ENCODE peak calls at places on chromosomes 6 and 20, in five cellular contexts. C, F, G, M and Q are unnamed samples.
A peak's percentile ranks its signal among the peaks of the same experiment; 100 is the strongest.

GRCh38 chr20:46512943-46513844 is at the start of gene ZNF334:
- DNase-seq in C (peak; percentile 47), F (no peak), G (peak; percentile 37), M (peak; percentile 95), Q (no peak)

GRCh38 chr6:22877946-22878705 is 308.8 kb downstream of the HDGFL1 start:
- DNase-seq in C (no peak), F (no peak), G (peak; percentile 58), M (peak; percentile 51), Q (peak; percentile 90)

GRCh38 chr6:30744054-30744805 is at the start of gene IER3:
- DNase-seq in C (peak; percentile 91), F (peak; percentile 81), G (peak; percentile 95), M (peak; percentile 98), Q (peak; percentile 93)

GRCh38 chr6:135170849-135171248 is 10.3 kb upstream of the MYB start:
- DNase-seq in C (no peak), F (peak; percentile 36), G (peak; percentile 2), M (no peak), Q (no peak)

GRCh38 chr20:2914160-2914559 is 40.9 kb downstream of the PTPRA start:
- DNase-seq in C (no peak), F (no peak), G (no peak), M (no peak), Q (no peak)

GRCh38 chr6:118810420-118811027 is 83.4 kb upstream of the ASF1A start:
- DNase-seq in C (no peak), F (no peak), G (no peak), M (no peak), Q (no peak)

GRCh38 chr6:24935753-24936152 is at the start of gene RIPOR2:
- DNase-seq in C (peak; percentile 40), F (no peak), G (no peak), M (peak; percentile 89), Q (no peak)

GRCh38 chr20:4613718-4614620 is 107.7 kb upstream of the PRND start:
- DNase-seq in C (peak; percentile 48), F (peak; percentile 63), G (peak; percentile 77), M (peak; percentile 84), Q (peak; percentile 71)

GRCh38 chr6:151004415-151005024 is 139.0 kb downstream of the MTHFD1L start:
- DNase-seq in C (no peak), F (peak; percentile 95), G (peak; percentile 93), M (no peak), Q (no peak)

GRCh38 chr20:21693322-21693721 is 12.1 kb upstream of the PAX1 start:
- DNase-seq in C (no peak), F (no peak), G (no peak), M (peak; percentile 83), Q (no peak)

GRCh38 chr20:8967641-8968245 is 101.1 kb upstream of the PLCB4 start:
- DNase-seq in C (no peak), F (no peak), G (no peak), M (no peak), Q (no peak)

GRCh38 chr20:47927385-47927851 is 142.1 kb upstream of the SULF2 start:
- DNase-seq in C (no peak), F (peak; percentile 71), G (peak; percentile 60), M (no peak), Q (no peak)

GRCh38 chr20:23366384-23366783 is 4.4 kb downstream of the GZF1 start:
- DNase-seq in C (no peak), F (no peak), G (peak; percentile 32), M (no peak), Q (no peak)

GRCh38 chr20:1987826-1988225 is 6.0 kb downstream of the PDYN start:
- DNase-seq in C (no peak), F (no peak), G (peak; percentile 73), M (no peak), Q (no peak)

GRCh38 chr6:132798820-132799538 is 542 bp upstream of the SLC18B1 start:
- DNase-seq in C (peak; percentile 70), F (peak; percentile 85), G (peak; percentile 80), M (peak; percentile 89), Q (no peak)

GRCh38 chr20:60427516-60427915 is 469.3 kb downstream of the CDH26 start:
- DNase-seq in C (no peak), F (no peak), G (no peak), M (no peak), Q (no peak)

GRCh38 chr6:8539446-8539845 is 104.1 kb upstream of the SLC35B3 start:
- DNase-seq in C (no peak), F (no peak), G (peak; percentile 45), M (no peak), Q (peak; percentile 9)

GRCh38 chr6:54621285-54621684 is 225.3 kb upstream of the FAM83B start:
- DNase-seq in C (no peak), F (no peak), G (peak; percentile 46), M (peak; percentile 49), Q (no peak)

GRCh38 chr20:10447028-10447427 is 11.9 kb downstream of the SLX4IP start:
- DNase-seq in C (no peak), F (peak; percentile 52), G (peak; percentile 70), M (no peak), Q (peak; percentile 45)

GRCh38 chr20:44776977-44777376 is 31.3 kb downstream of the KCNK15 start:
- DNase-seq in C (no peak), F (no peak), G (peak; percentile 44), M (peak; percentile 84), Q (no peak)

GRCh38 chr20:35618372-35619131 is 2.9 kb downstream of the SPAG4 start:
- DNase-seq in C (no peak), F (no peak), G (peak; percentile 62), M (peak; percentile 77), Q (no peak)

GRCh38 chr20:2838170-2838797 is 2.2 kb downstream of the PCED1A start:
- DNase-seq in C (no peak), F (no peak), G (no peak), M (no peak), Q (no peak)

GRCh38 chr6:52365871-52366540 is 4.1 kb downstream of the PAQR8 start:
- DNase-seq in C (no peak), F (no peak), G (no peak), M (no peak), Q (no peak)

GRCh38 chr6:35273822-35274559 is 14.5 kb downstream of the ZNF76 start:
- DNase-seq in C (no peak), F (no peak), G (peak; percentile 30), M (no peak), Q (no peak)

GRCh38 chr6:165181951-165182414 is 127.4 kb downstream of the C6orf118 start:
- DNase-seq in C (no peak), F (no peak), G (peak; percentile 97), M (no peak), Q (peak; percentile 95)

GRCh38 chr6:36968266-36968977 is 13.9 kb downstream of the PI16 start:
- DNase-seq in C (no peak), F (no peak), G (peak; percentile 64), M (no peak), Q (no peak)

GRCh38 chr20:48193626-48194025 is 408.3 kb upstream of the SULF2 start:
- DNase-seq in C (no peak), F (no peak), G (no peak), M (no peak), Q (no peak)

GRCh38 chr6:82145926-82146452 is 101.6 kb downstream of the IBTK start:
- DNase-seq in C (no peak), F (no peak), G (no peak), M (no peak), Q (no peak)

GRCh38 chr6:100342830-100343229 is 121.9 kb downstream of the SIM1 start:
- DNase-seq in C (no peak), F (peak; percentile 44), G (peak; percentile 38), M (no peak), Q (peak; percentile 19)

GRCh38 chr20:45445805-45446562 is 23.6 kb upstream of the WFDC2 start:
- DNase-seq in C (no peak), F (no peak), G (peak; percentile 45), M (peak; percentile 90), Q (no peak)

GRCh38 chr20:6613280-6613861 is 154.1 kb upstream of the BMP2 start:
- DNase-seq in C (no peak), F (no peak), G (no peak), M (no peak), Q (no peak)

GRCh38 chr6:136696783-136697364 is 95.4 kb downstream of the MAP3K5 start:
- DNase-seq in C (no peak), F (no peak), G (no peak), M (no peak), Q (no peak)

GRCh38 chr20:32902456-32903420 is 44.0 kb downstream of the EFCAB8 start:
- DNase-seq in C (no peak), F (no peak), G (peak; percentile 80), M (peak; percentile 81), Q (peak; percentile 66)

GRCh38 chr6:69827491-69827890 is 30.7 kb upstream of the LMBRD1 start:
- DNase-seq in C (no peak), F (no peak), G (peak; percentile 72), M (no peak), Q (no peak)

GRCh38 chr6:53679446-53679933 is 13.9 kb upstream of the KLHL31 start:
- DNase-seq in C (no peak), F (peak; percentile 52), G (peak; percentile 73), M (peak; percentile 70), Q (no peak)

GRCh38 chr6:155221086-155221485 is 42.7 kb upstream of the CLDN20 start:
- DNase-seq in C (no peak), F (no peak), G (no peak), M (no peak), Q (no peak)

GRCh38 chr6:155228549-155229166 is 35.2 kb upstream of the CLDN20 start:
- DNase-seq in C (no peak), F (no peak), G (peak; percentile 55), M (no peak), Q (no peak)

GRCh38 chr6:155224618-155225017 is 39.2 kb upstream of the CLDN20 start:
- DNase-seq in C (no peak), F (no peak), G (peak; percentile 29), M (no peak), Q (no peak)

GRCh38 chr6:155224031-155224451 is 39.8 kb upstream of the CLDN20 start:
- DNase-seq in C (no peak), F (peak; percentile 97), G (peak; percentile 91), M (no peak), Q (peak; percentile 57)

GRCh38 chr6:155227076-155227475 is 36.7 kb upstream of the CLDN20 start:
- DNase-seq in C (no peak), F (no peak), G (no peak), M (no peak), Q (no peak)
- H3K27ac ChIP-seq in C (no peak overlapping the region), F (no peak overlapping the region), G (no peak overlapping the region), M (no peak overlapping the region), Q (no peak overlapping the region)

GRCh38 chr6:1312444-1313363 is 806 bp downstream of the FOXQ1 start:
- DNase-seq in C (no peak), F (peak; percentile 34), G (peak; percentile 42), M (peak; percentile 84), Q (no peak)
- H3K27me3 ChIP-seq in C (peaks cover 81% of the 10 kb centered on the region), F (no peaks in the 10 kb centered on the region), G (peaks cover 35% of the 10 kb centered on the region), M (peaks cover 73% of the 10 kb centered on the region), Q (no peaks in the 10 kb centered on the region)

GRCh38 chr20:64188682-64189529 is 24.7 kb downstream of the MYT1 start:
- DNase-seq in C (no peak), F (peak; percentile 53), G (peak; percentile 49), M (peak; percentile 59), Q (no peak)
- H3K27ac ChIP-seq in C (no peak overlapping the region), F (no peak overlapping the region), G (no peak overlapping the region), M (peak overlapping the region; percentile 57), Q (no peak overlapping the region)

GRCh38 chr6:109001554-109001953 is 93.1 kb downstream of the SESN1 start:
- DNase-seq in C (no peak), F (no peak), G (no peak), M (no peak), Q (no peak)
- H3K27me3 ChIP-seq in C (no peaks in the 10 kb centered on the region), F (no peaks in the 10 kb centered on the region), G (no peaks in the 10 kb centered on the region), M (no peaks in the 10 kb centered on the region), Q (no peaks in the 10 kb centered on the region)

GRCh38 chr6:105787747-105788146 is 298.4 kb upstream of the PRDM1 start:
- DNase-seq in C (no peak), F (no peak), G (no peak), M (no peak), Q (no peak)
- H3K27ac ChIP-seq in C (no peak overlapping the region), F (no peak overlapping the region), G (no peak overlapping the region), M (no peak overlapping the region), Q (no peak overlapping the region)